ENCODE peak calls at places on chromosomes 11 and 22, in five cellular contexts. G is LoVo, W is left lobe of liver, B is NCI-H1105, S is AG08395. Y is an unnamed sample.

GRCh38 chr11:116842909-116843308 is 5.5 kb upstream of the APOA1 start:
- DNase-seq in S (no peak), G (no peak), B (no peak), W (no peak), Y (no peak)

GRCh38 chr22:23072035-23072910 is 2.0 kb downstream of the GNAZ start:
- DNase-seq in G (no peak), S (peak; percentile 35), W (no peak), B (no peak), Y (no peak)

GRCh38 chr22:20158366-20159036 is 7.6 kb upstream of the CCDC188 start:
- DNase-seq in G (no peak), S (no peak), W (no peak), B (no peak), Y (no peak)

GRCh38 chr22:29032584-29032983 is 29.0 kb downstream of the C22orf31 start:
- DNase-seq in S (no peak), W (peak; percentile 87), B (no peak), G (no peak), Y (no peak)

GRCh38 chr22:35749808-35750207 is 32.1 kb downstream of the APOL5 start:
- DNase-seq in W (no peak), S (peak; percentile 77), B (no peak), G (no peak), Y (peak; percentile 76)

GRCh38 chr22:30636226-30637077 is 871 bp downstream of the SLC35E4 start:
- DNase-seq in B (peak; percentile 19), W (peak; percentile 49), G (peak; percentile 58), S (peak; percentile 29), Y (no peak)

GRCh38 chr11:114086394-114086793 is 26.9 kb downstream of the ZBTB16 start:
- DNase-seq in W (no peak), G (no peak), B (no peak), S (no peak), Y (no peak)

GRCh38 chr11:35464308-35464707 is 45.0 kb upstream of the SLC1A2 start:
- DNase-seq in W (no peak), G (no peak), S (no peak), B (no peak), Y (no peak)

GRCh38 chr22:32847067-32847491 is 45.6 kb downstream of the TIMP3 start:
- DNase-seq in G (no peak), S (no peak), B (no peak), W (no peak), Y (peak; percentile 34)

GRCh38 chr11:2530855-2531200 is 86.0 kb downstream of the KCNQ1 start:
- DNase-seq in S (no peak), G (no peak), B (no peak), W (no peak), Y (no peak)

GRCh38 chr11:44036811-44037657 is 10.7 kb upstream of the ACCSL start:
- DNase-seq in S (peak; percentile 89), B (peak; percentile 3), W (peak; percentile 66), G (peak; percentile 29), Y (peak; percentile 86)

GRCh38 chr11:47052576-47052975 is 116.0 kb downstream of the CSTPP1 start:
- DNase-seq in W (no peak), B (no peak), G (no peak), S (no peak), Y (no peak)

GRCh38 chr11:329886-330253 is 9.2 kb upstream of the IFITM3 start:
- DNase-seq in G (no peak), B (no peak), W (no peak), S (no peak), Y (no peak)

GRCh38 chr11:86211619-86212018 is 32.9 kb upstream of the EED start:
- DNase-seq in G (no peak), W (no peak), B (peak; percentile 13), S (no peak), Y (no peak)

GRCh38 chr22:29916007-29916544 is 33.1 kb downstream of the MTMR3 start:
- DNase-seq in S (no peak), G (no peak), B (no peak), W (no peak), Y (no peak)